ENCODE peak calls at places on chromosomes 12 and 14, in six cellular contexts. O is T-helper 2 cell; X is lower leg skin; Y is activated T-helper 1 cell treated with anti-CD3 and anti-CD28 coated beads, Interleukin-12 subunit alpha, Interleukin-12 subunit beta, Interleukin-2, Interleukin-4 antibody, amounts not matched to agents 30 ng/mL and 10 ng/mL and 1 ng/mL, durations not matched to agents 14 hours and 24 hours and 36 hours; E is NCI-H524; J is KG1. T is an unnamed sample.

GRCh38 chr14:74405663-74406062 is 20.3 kb downstream of the SYNDIG1L start:
- DNase-seq in O (no peak), Y (no peak), J (no peak), X (no peak), E (no peak), T (no peak)

GRCh38 chr14:69828372-69828771 is 31.3 kb upstream of the SLC10A1 start:
- DNase-seq in O (no peak), E (no peak), Y (no peak), J (no peak), X (no peak), T (no peak)

GRCh38 chr12:126847005-126847629 is 1419.9 kb upstream of the TMEM132C start:
- DNase-seq in E (no peak), Y (no peak), X (no peak), J (no peak), O (no peak), T (no peak)

GRCh38 chr12:91993287-91994028 is 152.2 kb downstream of the BTG1 start:
- DNase-seq in O (no peak), X (no peak), E (no peak), J (no peak), Y (no peak), T (no peak)

GRCh38 chr12:121131941-121132341 is 735 bp upstream of the P2RX7 start:
- DNase-seq in O (no peak), E (no peak), X (no peak), Y (no peak), J (no peak), T (no peak)

GRCh38 chr14:60647081-60647836 is 2.0 kb downstream of the SIX1 start:
- DNase-seq in Y (no peak), E (peak), X (no peak), O (no peak), J (no peak), T (no peak)

GRCh38 chr14:24311837-24312615 is 724 bp downstream of the LTB4R start:
- DNase-seq in Y (no peak), E (no peak), O (no peak), X (no peak), J (no peak), T (no peak)

GRCh38 chr14:61178226-61179060 is 102.7 kb downstream of the TMEM30B start:
- DNase-seq in Y (peak), J (no peak), O (peak), E (no peak), X (no peak), T (no peak)

GRCh38 chr12:1533205-1533601 is 61.2 kb downstream of the FBXL14 start:
- DNase-seq in E (no peak), X (no peak), J (no peak), Y (peak), O (no peak), T (no peak)

GRCh38 chr12:67716817-67717216 is 68.3 kb downstream of the DYRK2 start:
- DNase-seq in J (no peak), Y (no peak), X (no peak), O (no peak), E (no peak), T (no peak)

GRCh38 chr12:28107679-28108078 is 82.6 kb upstream of the CCDC91 start:
- DNase-seq in O (no peak), J (no peak), X (no peak), Y (no peak), E (no peak), T (no peak)

GRCh38 chr14:51167587-51168219 is 72.3 kb upstream of the TMX1 start:
- DNase-seq in E (peak), Y (no peak), J (no peak), O (no peak), X (peak), T (no peak)

GRCh38 chr14:23544511-23545447 is 6.8 kb downstream of the ZFHX2 start:
- DNase-seq in X (no peak), E (peak), Y (no peak), O (no peak), J (no peak), T (no peak)

GRCh38 chr14:77260631-77261030 is 10.4 kb downstream of the NGB start:
- DNase-seq in X (no peak), O (no peak), Y (no peak), E (no peak), J (no peak), T (no peak)

GRCh38 chr14:75440733-75441474 is 13.1 kb downstream of the JDP2 start:
- DNase-seq in X (no peak), E (no peak), O (no peak), Y (no peak), J (no peak), T (no peak)

GRCh38 chr14:70707138-70708038 is 65.7 kb downstream of the TTC9 start:
- DNase-seq in J (no peak), O (no peak), X (no peak), Y (no peak), E (no peak), T (no peak)

GRCh38 chr12:95976416-95976832 is 19.7 kb downstream of the HAL start:
- DNase-seq in X (no peak), J (no peak), E (no peak), O (no peak), Y (no peak), T (no peak)

GRCh38 chr12:94690199-94690695 is 39.9 kb upstream of the TMCC3 start:
- DNase-seq in O (no peak), Y (no peak), J (no peak), X (no peak), E (no peak), T (no peak)

GRCh38 chr14:79443602-79444001 is 767.7 kb downstream of the DIO2 start:
- DNase-seq in X (no peak), Y (no peak), E (no peak), O (no peak), J (no peak), T (no peak)

GRCh38 chr14:22474730-22475351 is 114.2 kb downstream of the DAD1 start:
- DNase-seq in O (no peak), Y (no peak), J (no peak), X (no peak), E (peak), T (no peak)

GRCh38 chr12:27785882-27786570 is 6.0 kb upstream of the MANSC4 start:
- DNase-seq in Y (no peak), X (no peak), E (no peak), J (no peak), O (no peak), T (no peak)

GRCh38 chr14:90730367-90730766 is 85.9 kb downstream of the TTC7B start:
- DNase-seq in J (no peak), O (no peak), X (no peak), Y (no peak), E (no peak), T (peak)

T was measured in type B pancreatic cell.